ENCODE peak calls at places on chromosomes 11 and 22, in seven cellular contexts. One of them, this sample, is unnamed.

GRCh38 chr22:43567691-43568308 is 156.0 kb downstream of the MPPED1 start:
- DNase-seq in esophagus muscularis mucosa: peak; percentile 91
- DNase-seq in HCT116: no peak
- DNase-seq in body of pancreas: no peak
- DNase-seq in heart left ventricle: no peak
- DNase-seq in AG04450: no peak
- DNase-seq in A549: no peak
- DNase-seq in this sample: no peak

GRCh38 chr11:69657911-69658605 is 17.1 kb downstream of the LTO1 start:
- DNase-seq in esophagus muscularis mucosa: no peak
- DNase-seq in HCT116: no peak
- DNase-seq in body of pancreas: peak; percentile 5
- DNase-seq in heart left ventricle: peak; percentile 9
- DNase-seq in AG04450: no peak
- DNase-seq in A549: no peak
- DNase-seq in this sample: no peak

GRCh38 chr22:44714703-44715350 is 12.8 kb downstream of the PRR5 start:
- DNase-seq in esophagus muscularis mucosa: no peak
- DNase-seq in HCT116: no peak
- DNase-seq in body of pancreas: no peak
- DNase-seq in heart left ventricle: no peak
- DNase-seq in AG04450: no peak
- DNase-seq in A549: no peak
- DNase-seq in this sample: no peak

GRCh38 chr11:117020287-117020686 is 77.9 kb downstream of the SIK3 start:
- DNase-seq in esophagus muscularis mucosa: no peak
- DNase-seq in HCT116: no peak
- DNase-seq in body of pancreas: no peak
- DNase-seq in heart left ventricle: no peak
- DNase-seq in AG04450: no peak
- DNase-seq in A549: no peak
- DNase-seq in this sample: no peak

GRCh38 chr11:112961751-112962747 is 829 bp downstream of the NCAM1 start:
- DNase-seq in esophagus muscularis mucosa: no peak
- DNase-seq in HCT116: no peak
- DNase-seq in body of pancreas: peak; percentile 11
- DNase-seq in heart left ventricle: peak; percentile 30
- DNase-seq in AG04450: no peak
- DNase-seq in A549: no peak
- DNase-seq in this sample: no peak

GRCh38 chr22:39519681-39520053 is 695 bp upstream of the ATF4 start:
- DNase-seq in esophagus muscularis mucosa: no peak
- DNase-seq in HCT116: no peak
- DNase-seq in body of pancreas: peak; percentile 73
- DNase-seq in heart left ventricle: peak; percentile 71
- DNase-seq in AG04450: no peak
- DNase-seq in A549: peak; percentile 61
- DNase-seq in this sample: no peak

GRCh38 chr11:1402355-1402754 is 12.6 kb downstream of the BRSK2 start:
- DNase-seq in esophagus muscularis mucosa: no peak
- DNase-seq in HCT116: no peak
- DNase-seq in body of pancreas: no peak
- DNase-seq in heart left ventricle: no peak
- DNase-seq in AG04450: no peak
- DNase-seq in A549: no peak
- DNase-seq in this sample: no peak

GRCh38 chr22:24758164-24758799 is 16.2 kb downstream of the PIWIL3 start:
- DNase-seq in esophagus muscularis mucosa: no peak
- DNase-seq in HCT116: peak; percentile 39
- DNase-seq in body of pancreas: peak; percentile 65
- DNase-seq in heart left ventricle: peak; percentile 41
- DNase-seq in AG04450: peak; percentile 37
- DNase-seq in A549: peak; percentile 40
- DNase-seq in this sample: peak; percentile 39

GRCh38 chr11:95266751-95267374 is 35.9 kb upstream of the SESN3 start:
- DNase-seq in esophagus muscularis mucosa: no peak
- DNase-seq in HCT116: no peak
- DNase-seq in body of pancreas: peak; percentile 5
- DNase-seq in heart left ventricle: no peak
- DNase-seq in AG04450: no peak
- DNase-seq in A549: no peak
- DNase-seq in this sample: no peak

GRCh38 chr22:27842994-27843431 is 41.5 kb upstream of the MN1 start:
- DNase-seq in esophagus muscularis mucosa: no peak
- DNase-seq in HCT116: no peak
- DNase-seq in body of pancreas: no peak
- DNase-seq in heart left ventricle: no peak
- DNase-seq in AG04450: no peak
- DNase-seq in A549: no peak
- DNase-seq in this sample: no peak

GRCh38 chr11:122656631-122657101 is 1.1 kb downstream of the UBASH3B start:
- DNase-seq in esophagus muscularis mucosa: peak; percentile 92
- DNase-seq in HCT116: no peak
- DNase-seq in body of pancreas: peak; percentile 44
- DNase-seq in heart left ventricle: peak; percentile 44
- DNase-seq in AG04450: no peak
- DNase-seq in A549: peak; percentile 43
- DNase-seq in this sample: no peak

GRCh38 chr11:2902784-2903671 is 17.5 kb upstream of the CDKN1C start:
- DNase-seq in esophagus muscularis mucosa: no peak
- DNase-seq in HCT116: no peak
- DNase-seq in body of pancreas: peak; percentile 58
- DNase-seq in heart left ventricle: no peak
- DNase-seq in AG04450: no peak
- DNase-seq in A549: peak; percentile 73
- DNase-seq in this sample: no peak

GRCh38 chr11:88016392-88017020 is 158.7 kb downstream of the RAB38 start:
- DNase-seq in esophagus muscularis mucosa: no peak
- DNase-seq in HCT116: peak; percentile 78
- DNase-seq in body of pancreas: peak; percentile 89
- DNase-seq in heart left ventricle: peak; percentile 42
- DNase-seq in AG04450: peak; percentile 72
- DNase-seq in A549: peak; percentile 84
- DNase-seq in this sample: peak; percentile 3

GRCh38 chr11:105139669-105140068 is at the start of gene CARD18:
- DNase-seq in esophagus muscularis mucosa: no peak
- DNase-seq in HCT116: no peak
- DNase-seq in body of pancreas: no peak
- DNase-seq in heart left ventricle: no peak
- DNase-seq in AG04450: no peak
- DNase-seq in A549: no peak
- DNase-seq in this sample: no peak

GRCh38 chr11:130765951-130766649 is 150.2 kb downstream of the SNX19 start:
- DNase-seq in esophagus muscularis mucosa: peak; percentile 87
- DNase-seq in HCT116: no peak
- DNase-seq in body of pancreas: no peak
- DNase-seq in heart left ventricle: no peak
- DNase-seq in AG04450: no peak
- DNase-seq in A549: no peak
- DNase-seq in this sample: no peak

GRCh38 chr11:66684635-66685034 is 6.9 kb upstream of the RBM4B start:
- DNase-seq in esophagus muscularis mucosa: no peak
- DNase-seq in HCT116: no peak
- DNase-seq in body of pancreas: no peak
- DNase-seq in heart left ventricle: no peak
- DNase-seq in AG04450: no peak
- DNase-seq in A549: no peak
- DNase-seq in this sample: no peak

DNA sequence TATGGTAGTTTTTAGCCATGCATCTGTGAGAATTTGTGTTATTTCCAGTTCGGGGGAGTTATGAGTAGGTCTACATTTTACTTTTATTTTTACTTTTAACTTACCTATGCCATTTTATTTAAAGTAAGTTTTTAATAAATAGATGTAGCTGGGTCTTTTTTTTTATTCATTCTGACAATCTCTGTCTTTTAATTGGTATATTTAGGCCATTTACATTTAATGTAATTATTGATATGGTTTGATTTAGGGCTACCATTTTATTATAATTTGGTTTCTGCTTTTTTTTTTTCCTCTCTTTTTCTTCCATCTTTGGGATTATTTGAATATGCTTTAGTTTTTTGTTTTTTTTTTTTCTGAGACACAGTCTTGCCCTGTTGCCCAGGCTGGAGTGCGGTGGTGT is 1.9 kb downstream of the SWAP70 start:
- DNase-seq in esophagus muscularis mucosa: no peak
- DNase-seq in HCT116: no peak
- DNase-seq in body of pancreas: no peak
- DNase-seq in heart left ventricle: no peak
- DNase-seq in AG04450: no peak
- DNase-seq in A549: no peak
- DNase-seq in this sample: no peak
- H3K9me3 ChIP-seq in esophagus muscularis mucosa: peaks cover 8% of the 10 kb centered on the region
- H3K9me3 ChIP-seq in HCT116: no peaks in the 10 kb centered on the region
- H3K9me3 ChIP-seq in body of pancreas: no peaks in the 10 kb centered on the region
- H3K9me3 ChIP-seq in heart left ventricle: peaks cover 17% of the 10 kb centered on the region
- H3K9me3 ChIP-seq in AG04450: peaks cover 3% of the 10 kb centered on the region
- H3K9me3 ChIP-seq in A549: peaks cover 10% of the 10 kb centered on the region
- H3K9me3 ChIP-seq in this sample: peaks cover 12% of the 10 kb centered on the region

GRCh38 chr11:71282581-71283351 is 30.4 kb upstream of the SHANK2 start:
- DNase-seq in esophagus muscularis mucosa: no peak
- DNase-seq in HCT116: peak; percentile 16
- DNase-seq in body of pancreas: peak; percentile 54
- DNase-seq in heart left ventricle: no peak
- DNase-seq in AG04450: no peak
- DNase-seq in A549: no peak
- DNase-seq in this sample: no peak

GRCh38 chr11:71283960-71284359 is 31.6 kb upstream of the SHANK2 start:
- DNase-seq in esophagus muscularis mucosa: no peak
- DNase-seq in HCT116: no peak
- DNase-seq in body of pancreas: peak; percentile 91
- DNase-seq in heart left ventricle: no peak
- DNase-seq in AG04450: no peak
- DNase-seq in A549: no peak
- DNase-seq in this sample: no peak

GRCh38 chr11:71285111-71285510 is 32.7 kb upstream of the SHANK2 start:
- DNase-seq in esophagus muscularis mucosa: no peak
- DNase-seq in HCT116: no peak
- DNase-seq in body of pancreas: no peak
- DNase-seq in heart left ventricle: no peak
- DNase-seq in AG04450: no peak
- DNase-seq in A549: no peak
- DNase-seq in this sample: no peak

GRCh38 chr11:71286701-71287643 is 34.6 kb upstream of the SHANK2 start:
- DNase-seq in esophagus muscularis mucosa: no peak
- DNase-seq in HCT116: no peak
- DNase-seq in body of pancreas: peak; percentile 75
- DNase-seq in heart left ventricle: no peak
- DNase-seq in AG04450: peak; percentile 76
- DNase-seq in A549: peak; percentile 62
- DNase-seq in this sample: no peak

DNA sequence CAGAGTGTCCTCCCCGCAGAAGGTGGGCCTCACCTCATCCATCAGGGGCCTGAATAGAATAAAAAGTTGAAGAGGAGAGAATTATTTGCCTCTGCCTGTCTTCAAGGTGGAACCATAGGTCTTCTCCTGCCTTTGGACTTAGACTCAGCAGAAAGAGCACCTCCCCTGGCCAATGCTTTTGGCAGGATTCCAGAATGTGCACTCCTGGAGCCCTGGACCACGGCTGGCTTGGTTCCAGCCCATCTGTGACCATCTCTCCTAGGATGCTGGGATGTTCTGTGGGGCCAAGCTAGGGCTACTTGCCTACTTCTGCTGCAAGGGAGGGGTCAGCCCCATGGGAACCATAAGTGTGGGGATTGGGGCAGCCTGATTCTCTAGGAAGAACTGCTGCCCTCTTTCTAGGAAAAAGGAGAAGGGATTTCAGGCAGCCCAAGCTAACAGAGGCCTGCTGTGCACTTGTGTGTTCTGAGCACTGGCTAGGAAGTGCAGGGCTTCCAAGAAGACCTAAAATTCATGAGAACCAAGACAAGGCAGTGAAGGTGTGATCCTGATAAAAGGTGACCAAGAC is 32.2 kb upstream of the SHANK2 start:
- DNase-seq in esophagus muscularis mucosa: no peak
- DNase-seq in HCT116: no peak
- DNase-seq in body of pancreas: peak; percentile 53
- DNase-seq in heart left ventricle: no peak
- DNase-seq in AG04450: no peak
- DNase-seq in A549: no peak
- DNase-seq in this sample: no peak
- H3K27ac ChIP-seq in esophagus muscularis mucosa: no peak overlapping the region
- H3K27ac ChIP-seq in HCT116: no peak overlapping the region
- H3K27ac ChIP-seq in body of pancreas: peak overlapping the region; percentile 74
- H3K27ac ChIP-seq in heart left ventricle: no peak overlapping the region
- H3K27ac ChIP-seq in AG04450: no peak overlapping the region
- H3K27ac ChIP-seq in A549: peak overlapping the region; percentile 47
- H3K27ac ChIP-seq in this sample: no peak overlapping the region

GRCh38 chr11:27627979-27628378 is 72.3 kb downstream of the BDNF start:
- DNase-seq in esophagus muscularis mucosa: no peak
- DNase-seq in HCT116: no peak
- DNase-seq in body of pancreas: no peak
- DNase-seq in heart left ventricle: no peak
- DNase-seq in AG04450: no peak
- DNase-seq in A549: no peak
- DNase-seq in this sample: no peak
- TF ChIP-seq CTCF in esophagus muscularis mucosa: no peak
- TF ChIP-seq CTCF in HCT116: no peak
- TF ChIP-seq CTCF in body of pancreas: no peak
- TF ChIP-seq CTCF in heart left ventricle: no peak
- TF ChIP-seq CTCF in AG04450: no peak
- TF ChIP-seq CTCF in A549: no peak
- TF ChIP-seq CTCF in this sample: no peak

GRCh38 chr11:63510360-63511130 is 4.7 kb downstream of the LGALS12 start:
- DNase-seq in esophagus muscularis mucosa: no peak
- DNase-seq in HCT116: no peak
- DNase-seq in body of pancreas: peak; percentile 55
- DNase-seq in heart left ventricle: peak; percentile 38
- DNase-seq in AG04450: no peak
- DNase-seq in A549: no peak
- DNase-seq in this sample: no peak

GRCh38 chr11:63504933-63505586 is 824 bp upstream of the LGALS12 start:
- DNase-seq in esophagus muscularis mucosa: no peak
- DNase-seq in HCT116: no peak
- DNase-seq in body of pancreas: peak; percentile 89
- DNase-seq in heart left ventricle: peak; percentile 61
- DNase-seq in AG04450: no peak
- DNase-seq in A549: no peak
- DNase-seq in this sample: no peak

GRCh38 chr11:63505857-63506528 is at the start of gene LGALS12:
- DNase-seq in esophagus muscularis mucosa: no peak
- DNase-seq in HCT116: no peak
- DNase-seq in body of pancreas: peak; percentile 25
- DNase-seq in heart left ventricle: no peak
- DNase-seq in AG04450: no peak
- DNase-seq in A549: no peak
- DNase-seq in this sample: no peak

GRCh38 chr11:63508745-63509144 is 2.9 kb downstream of the LGALS12 start:
- DNase-seq in esophagus muscularis mucosa: no peak
- DNase-seq in HCT116: no peak
- DNase-seq in body of pancreas: no peak
- DNase-seq in heart left ventricle: no peak
- DNase-seq in AG04450: no peak
- DNase-seq in A549: no peak
- DNase-seq in this sample: no peak

DNA sequence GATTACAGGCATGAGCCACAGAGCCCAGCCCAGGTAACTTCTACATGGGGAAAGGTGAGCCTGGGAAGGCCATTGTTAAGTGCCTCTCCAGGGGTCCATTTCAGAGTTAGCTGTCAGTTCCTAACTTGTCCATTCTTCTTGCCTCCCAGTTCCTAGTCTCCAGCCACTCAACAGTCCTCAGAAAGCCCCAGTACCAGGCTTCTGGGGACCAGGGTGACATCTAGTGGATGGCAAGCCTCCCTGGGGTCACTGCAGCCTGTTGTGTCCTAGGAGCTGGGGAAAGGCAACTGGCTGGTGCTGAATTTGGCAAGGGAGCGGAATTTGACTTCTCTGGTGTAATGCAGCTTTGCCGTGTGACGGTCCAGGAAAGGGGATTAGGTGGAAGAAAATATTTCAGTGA is 2.1 kb downstream of the LGALS12 start:
- DNase-seq in esophagus muscularis mucosa: no peak
- DNase-seq in HCT116: peak; percentile 28
- DNase-seq in body of pancreas: peak; percentile 84
- DNase-seq in heart left ventricle: peak; percentile 60
- DNase-seq in AG04450: no peak
- DNase-seq in A549: peak; percentile 60
- DNase-seq in this sample: no peak
- H3K9me3 ChIP-seq in esophagus muscularis mucosa: no peaks in the 10 kb centered on the region
- H3K9me3 ChIP-seq in HCT116: no peaks in the 10 kb centered on the region
- H3K9me3 ChIP-seq in body of pancreas: no peaks in the 10 kb centered on the region
- H3K9me3 ChIP-seq in heart left ventricle: no peaks in the 10 kb centered on the region
- H3K9me3 ChIP-seq in AG04450: no peaks in the 10 kb centered on the region
- H3K9me3 ChIP-seq in A549: no peaks in the 10 kb centered on the region
- H3K9me3 ChIP-seq in this sample: no peaks in the 10 kb centered on the region

This sample was measured in CD4-positive, alpha-beta T cell.